ENCODE peak calls at places on chromosomes 6 and 20, in seven cellular contexts. One of them, this sample, is unnamed. For H4K20me1, the result is how much of the 10 kb centered on the place peaks cover.

GRCh38 chr20:38536310-38536709 is 44.7 kb upstream of the ADIG start:
- DNase-seq in hepatocyte: no peak
- DNase-seq in neural progenitor cell: no peak
- DNase-seq in fibroblast of lung: peak
- DNase-seq in GM23338: no peak
- DNase-seq in astrocyte: no peak
- DNase-seq in endothelial cell of umbilical vein: no peak
- DNase-seq in this sample: peak

GRCh38 chr6:80528115-80528514 is 421.6 kb downstream of the BCKDHB start:
- DNase-seq in hepatocyte: peak
- DNase-seq in neural progenitor cell: no peak
- DNase-seq in fibroblast of lung: no peak
- DNase-seq in GM23338: no peak
- DNase-seq in astrocyte: no peak
- DNase-seq in endothelial cell of umbilical vein: no peak
- DNase-seq in this sample: no peak

GRCh38 chr20:58855506-58856314 is 3.2 kb downstream of the GNAS start:
- DNase-seq in hepatocyte: no peak
- DNase-seq in neural progenitor cell: no peak
- DNase-seq in fibroblast of lung: no peak
- DNase-seq in GM23338: no peak
- DNase-seq in astrocyte: no peak
- DNase-seq in endothelial cell of umbilical vein: no peak
- DNase-seq in this sample: no peak

GRCh38 chr6:51814418-51814817 is 273.0 kb downstream of the PKHD1 start:
- DNase-seq in hepatocyte: peak
- DNase-seq in neural progenitor cell: no peak
- DNase-seq in fibroblast of lung: no peak
- DNase-seq in GM23338: peak
- DNase-seq in astrocyte: no peak
- DNase-seq in endothelial cell of umbilical vein: no peak
- DNase-seq in this sample: no peak

GRCh38 chr6:147207351-147207750 is 3.1 kb downstream of the STXBP5 start:
- DNase-seq in hepatocyte: no peak
- DNase-seq in neural progenitor cell: no peak
- DNase-seq in fibroblast of lung: peak
- DNase-seq in GM23338: no peak
- DNase-seq in astrocyte: no peak
- DNase-seq in endothelial cell of umbilical vein: no peak
- DNase-seq in this sample: no peak

GRCh38 chr6:104256547-104257144 is 603.1 kb downstream of the HACE1 start:
- DNase-seq in hepatocyte: no peak
- DNase-seq in neural progenitor cell: no peak
- DNase-seq in fibroblast of lung: no peak
- DNase-seq in GM23338: no peak
- DNase-seq in astrocyte: no peak
- DNase-seq in endothelial cell of umbilical vein: no peak
- DNase-seq in this sample: no peak

GRCh38 chr20:49345538-49345937 is 67.7 kb upstream of the ZNFX1 start:
- DNase-seq in hepatocyte: no peak
- DNase-seq in neural progenitor cell: no peak
- DNase-seq in fibroblast of lung: peak
- DNase-seq in GM23338: no peak
- DNase-seq in astrocyte: peak
- DNase-seq in endothelial cell of umbilical vein: no peak
- DNase-seq in this sample: peak

GRCh38 chr20:19690462-19690861 is 67.6 kb upstream of the RIN2 start:
- DNase-seq in hepatocyte: no peak
- DNase-seq in neural progenitor cell: no peak
- DNase-seq in fibroblast of lung: no peak
- DNase-seq in GM23338: peak
- DNase-seq in astrocyte: no peak
- DNase-seq in endothelial cell of umbilical vein: no peak
- DNase-seq in this sample: no peak

GRCh38 chr6:148682990-148683389 is 63.8 kb upstream of the UST start:
- DNase-seq in hepatocyte: no peak
- DNase-seq in neural progenitor cell: no peak
- DNase-seq in fibroblast of lung: no peak
- DNase-seq in GM23338: no peak
- DNase-seq in astrocyte: no peak
- DNase-seq in endothelial cell of umbilical vein: no peak
- DNase-seq in this sample: no peak

GRCh38 chr20:2297352-2297717 is 1.5 kb downstream of the TGM3 start:
- DNase-seq in hepatocyte: no peak
- DNase-seq in neural progenitor cell: peak
- DNase-seq in fibroblast of lung: no peak
- DNase-seq in GM23338: peak
- DNase-seq in astrocyte: no peak
- DNase-seq in endothelial cell of umbilical vein: no peak
- DNase-seq in this sample: no peak

GRCh38 chr20:46602429-46602828 is 48.8 kb downstream of the SLC13A3 start:
- DNase-seq in hepatocyte: no peak
- DNase-seq in neural progenitor cell: no peak
- DNase-seq in fibroblast of lung: no peak
- DNase-seq in GM23338: no peak
- DNase-seq in astrocyte: no peak
- DNase-seq in endothelial cell of umbilical vein: no peak
- DNase-seq in this sample: no peak

GRCh38 chr6:83615025-83615999 is 93.6 kb downstream of the SNAP91 start:
- DNase-seq in hepatocyte: peak
- DNase-seq in neural progenitor cell: peak
- DNase-seq in fibroblast of lung: peak
- DNase-seq in GM23338: peak
- DNase-seq in astrocyte: peak
- DNase-seq in endothelial cell of umbilical vein: peak
- DNase-seq in this sample: no peak

GRCh38 chr6:73263570-73263909 is 544 bp upstream of the KHDC1 start:
- DNase-seq in hepatocyte: no peak
- DNase-seq in neural progenitor cell: no peak
- DNase-seq in fibroblast of lung: no peak
- DNase-seq in GM23338: no peak
- DNase-seq in astrocyte: no peak
- DNase-seq in endothelial cell of umbilical vein: no peak
- DNase-seq in this sample: no peak

GRCh38 chr6:27205375-27206278 is 41.9 kb upstream of the PRSS16 start:
- DNase-seq in hepatocyte: peak
- DNase-seq in neural progenitor cell: peak
- DNase-seq in fibroblast of lung: peak
- DNase-seq in GM23338: peak
- DNase-seq in astrocyte: no peak
- DNase-seq in endothelial cell of umbilical vein: no peak
- DNase-seq in this sample: no peak

GRCh38 chr6:139474145-139475108 is 100.0 kb upstream of the CITED2 start:
- DNase-seq in hepatocyte: peak
- DNase-seq in neural progenitor cell: peak
- DNase-seq in fibroblast of lung: peak
- DNase-seq in GM23338: peak
- DNase-seq in astrocyte: peak
- DNase-seq in endothelial cell of umbilical vein: no peak
- DNase-seq in this sample: no peak

GRCh38 chr6:36118550-36119107 is 11.7 kb upstream of the MAPK13 start:
- DNase-seq in hepatocyte: peak
- DNase-seq in neural progenitor cell: no peak
- DNase-seq in fibroblast of lung: no peak
- DNase-seq in GM23338: no peak
- DNase-seq in astrocyte: no peak
- DNase-seq in endothelial cell of umbilical vein: no peak
- DNase-seq in this sample: no peak

GRCh38 chr6:118768904-118769325 is 117.5 kb upstream of the CEP85L start:
- DNase-seq in hepatocyte: no peak
- DNase-seq in neural progenitor cell: peak
- DNase-seq in fibroblast of lung: no peak
- DNase-seq in GM23338: no peak
- DNase-seq in astrocyte: no peak
- DNase-seq in endothelial cell of umbilical vein: no peak
- DNase-seq in this sample: no peak

GRCh38 chr6:74519172-74519571 is 686.7 kb downstream of the COL12A1 start:
- DNase-seq in hepatocyte: peak
- DNase-seq in neural progenitor cell: no peak
- DNase-seq in fibroblast of lung: peak
- DNase-seq in GM23338: no peak
- DNase-seq in astrocyte: peak
- DNase-seq in endothelial cell of umbilical vein: peak
- DNase-seq in this sample: no peak

GRCh38 chr6:148251286-148251685 is 91.4 kb upstream of the SASH1 start:
- DNase-seq in hepatocyte: peak
- DNase-seq in neural progenitor cell: peak
- DNase-seq in fibroblast of lung: peak
- DNase-seq in GM23338: peak
- DNase-seq in astrocyte: peak
- DNase-seq in endothelial cell of umbilical vein: peak
- DNase-seq in this sample: no peak

GRCh38 chr6:33248643-33248931 is 23.1 kb downstream of the VPS52 start:
- DNase-seq in hepatocyte: no peak
- DNase-seq in neural progenitor cell: peak
- DNase-seq in fibroblast of lung: no peak
- DNase-seq in GM23338: no peak
- DNase-seq in astrocyte: peak
- DNase-seq in endothelial cell of umbilical vein: no peak
- DNase-seq in this sample: no peak

GRCh38 chr20:3732327-3733118 is at the start of gene HSPA12B:
- DNase-seq in hepatocyte: peak
- DNase-seq in neural progenitor cell: peak
- DNase-seq in fibroblast of lung: no peak
- DNase-seq in GM23338: peak
- DNase-seq in astrocyte: no peak
- DNase-seq in endothelial cell of umbilical vein: no peak
- DNase-seq in this sample: no peak
- TF ChIP-seq EZH2 in hepatocyte: no peak
- TF ChIP-seq EZH2 in neural progenitor cell: no peak
- TF ChIP-seq EZH2 in fibroblast of lung: peak
- TF ChIP-seq EZH2 in GM23338: no peak
- TF ChIP-seq EZH2 in astrocyte: peak
- TF ChIP-seq EZH2 in endothelial cell of umbilical vein: peak
- TF ChIP-seq EZH2 in this sample: peak

GRCh38 chr6:2042951-2043648 is 202.3 kb downstream of the GMDS start:
- DNase-seq in hepatocyte: no peak
- DNase-seq in neural progenitor cell: no peak
- DNase-seq in fibroblast of lung: no peak
- DNase-seq in GM23338: no peak
- DNase-seq in astrocyte: no peak
- DNase-seq in endothelial cell of umbilical vein: no peak
- DNase-seq in this sample: no peak
- H4K20me1 ChIP-seq in hepatocyte: under half
- H4K20me1 ChIP-seq in neural progenitor cell: under half
- H4K20me1 ChIP-seq in fibroblast of lung: under half
- H4K20me1 ChIP-seq in GM23338: under half
- H4K20me1 ChIP-seq in astrocyte: under half
- H4K20me1 ChIP-seq in endothelial cell of umbilical vein: under half
- H4K20me1 ChIP-seq in this sample: under half

GRCh38 chr6:30005482-30005881 is 55.6 kb upstream of the POLR1H start:
- DNase-seq in hepatocyte: no peak
- DNase-seq in neural progenitor cell: no peak
- DNase-seq in fibroblast of lung: no peak
- DNase-seq in GM23338: no peak
- DNase-seq in astrocyte: no peak
- DNase-seq in endothelial cell of umbilical vein: no peak
- DNase-seq in this sample: no peak

GRCh38 chr6:30002871-30003270 is 58.2 kb upstream of the POLR1H start:
- DNase-seq in hepatocyte: no peak
- DNase-seq in neural progenitor cell: no peak
- DNase-seq in fibroblast of lung: peak
- DNase-seq in GM23338: no peak
- DNase-seq in astrocyte: peak
- DNase-seq in endothelial cell of umbilical vein: no peak
- DNase-seq in this sample: no peak

GRCh38 chr6:30009113-30009512 is 52.0 kb upstream of the POLR1H start:
- DNase-seq in hepatocyte: no peak
- DNase-seq in neural progenitor cell: no peak
- DNase-seq in fibroblast of lung: no peak
- DNase-seq in GM23338: no peak
- DNase-seq in astrocyte: no peak
- DNase-seq in endothelial cell of umbilical vein: no peak
- DNase-seq in this sample: no peak

GRCh38 chr6:30007132-30007764 is 53.8 kb upstream of the POLR1H start:
- DNase-seq in hepatocyte: no peak
- DNase-seq in neural progenitor cell: peak
- DNase-seq in fibroblast of lung: no peak
- DNase-seq in GM23338: peak
- DNase-seq in astrocyte: no peak
- DNase-seq in endothelial cell of umbilical vein: no peak
- DNase-seq in this sample: no peak

DNA sequence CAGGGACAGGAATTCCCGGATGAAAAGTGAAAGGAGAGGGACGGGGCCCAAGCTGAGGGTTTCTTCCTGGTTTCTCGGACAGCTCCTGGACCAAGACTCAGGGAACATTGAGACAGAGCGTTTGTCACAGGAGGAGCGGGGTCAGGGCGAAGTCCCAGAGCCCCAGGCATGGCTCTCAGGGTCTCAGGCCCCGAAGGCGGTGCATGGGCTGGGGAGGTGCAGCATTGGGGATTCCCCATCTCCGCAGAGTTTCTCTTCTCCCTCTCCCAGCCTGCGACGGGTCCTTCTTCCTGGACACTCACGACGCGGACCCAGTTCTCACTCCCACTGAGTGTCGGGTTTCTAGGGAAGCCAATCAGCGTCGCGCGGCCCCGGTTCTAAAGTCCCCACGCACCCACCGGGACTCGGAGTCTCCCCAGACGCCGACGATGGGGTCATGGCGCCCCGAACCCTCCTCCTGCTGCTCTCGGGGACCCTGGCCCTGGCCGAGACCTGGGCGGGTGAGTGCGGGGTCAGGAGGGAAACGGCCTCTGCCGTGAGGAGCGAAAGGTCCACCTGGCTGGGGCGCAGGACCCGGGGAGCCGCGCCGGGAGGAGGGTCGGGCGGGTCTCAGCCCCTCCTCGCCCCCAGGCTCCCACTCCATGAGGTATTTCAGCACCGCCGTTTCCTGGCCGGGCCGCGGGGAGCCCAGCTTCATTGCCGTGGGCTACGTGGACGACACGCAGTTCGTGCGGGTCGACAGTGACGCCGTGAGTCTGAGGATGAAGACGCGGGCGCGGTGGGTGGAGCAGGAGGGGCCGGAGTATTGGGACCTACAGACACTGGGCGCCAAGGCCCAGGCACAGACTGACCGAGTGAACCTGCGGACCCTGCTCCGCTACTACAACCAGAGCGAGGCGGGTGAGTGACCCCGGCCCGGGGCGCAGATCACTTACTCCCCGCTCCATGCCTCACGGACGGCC is 54.6 kb upstream of the POLR1H start:
- DNase-seq in hepatocyte: peak
- DNase-seq in neural progenitor cell: peak
- DNase-seq in fibroblast of lung: no peak
- DNase-seq in GM23338: peak
- DNase-seq in astrocyte: no peak
- DNase-seq in endothelial cell of umbilical vein: no peak
- DNase-seq in this sample: no peak
- TF ChIP-seq EZH2 in hepatocyte: peak
- TF ChIP-seq EZH2 in neural progenitor cell: peak
- TF ChIP-seq EZH2 in fibroblast of lung: peak
- TF ChIP-seq EZH2 in GM23338: peak
- TF ChIP-seq EZH2 in astrocyte: peak
- TF ChIP-seq EZH2 in endothelial cell of umbilical vein: peak
- TF ChIP-seq EZH2 in this sample: peak

DNA sequence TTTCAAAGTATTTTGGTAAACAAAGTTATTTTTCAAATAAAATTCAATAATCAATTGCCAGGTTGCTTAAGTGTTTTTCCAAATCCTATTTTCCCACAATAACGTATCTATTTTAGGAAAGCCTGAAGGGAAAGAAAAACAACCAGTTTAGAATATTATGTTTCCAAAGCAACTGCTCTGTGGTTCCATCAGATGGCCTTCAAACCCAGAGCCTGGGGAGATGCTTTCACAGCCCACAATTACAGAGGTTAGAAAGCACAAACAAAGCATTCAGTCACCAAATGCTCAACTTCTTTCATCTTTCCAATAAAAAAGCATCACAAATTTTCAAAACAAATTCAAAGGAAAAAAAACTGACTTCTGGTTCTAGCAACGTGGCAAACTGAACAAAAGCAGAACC is 66.0 kb downstream of the ELOVL5 start:
- DNase-seq in hepatocyte: no peak
- DNase-seq in neural progenitor cell: no peak
- DNase-seq in fibroblast of lung: no peak
- DNase-seq in GM23338: no peak
- DNase-seq in astrocyte: no peak
- DNase-seq in endothelial cell of umbilical vein: peak
- DNase-seq in this sample: no peak
- H4K20me1 ChIP-seq in hepatocyte: under half
- H4K20me1 ChIP-seq in neural progenitor cell: under half
- H4K20me1 ChIP-seq in fibroblast of lung: under half
- H4K20me1 ChIP-seq in GM23338: under half
- H4K20me1 ChIP-seq in astrocyte: under half
- H4K20me1 ChIP-seq in endothelial cell of umbilical vein: under half
- H4K20me1 ChIP-seq in this sample: under half